ENCODE peak calls at places on chromosome 9, in ten cellular contexts. I, P, E, A, L, T, X, H, Q and G are unnamed samples.

GRCh38 chr9:136146126-136147037 is 27.7 kb upstream of the TMEM250 start:
- DNase-seq in I (no peak), P (no peak), E (no peak), A (no peak), L (no peak), T (no peak), X (no peak), H (no peak), Q (no peak), G (peak)

GRCh38 chr9:13186774-13187173 is 92.7 kb downstream of the MPDZ start:
- DNase-seq in I (no peak), P (no peak), E (no peak), A (no peak), L (no peak), T (no peak), X (no peak), H (no peak), Q (no peak), G (no peak)

GRCh38 chr9:132756214-132756799 is 86.0 kb downstream of the GTF3C4 start:
- DNase-seq in I (no peak), P (no peak), E (no peak), A (no peak), L (no peak), T (no peak), X (no peak), H (no peak), Q (no peak), G (no peak)

GRCh38 chr9:94861589-94862241 is 135.2 kb downstream of the AOPEP start:
- DNase-seq in I (no peak), P (no peak), E (no peak), A (peak), L (no peak), T (peak), X (no peak), H (no peak), Q (peak), G (no peak)

GRCh38 chr9:6680797-6681146 is 35.2 kb upstream of the GLDC start:
- DNase-seq in I (peak), P (peak), E (peak), A (no peak), L (peak), T (peak), X (no peak), H (peak), Q (peak), G (no peak)

GRCh38 chr9:100445161-100445902 is 18.4 kb downstream of the MSANTD3 start:
- DNase-seq in I (no peak), P (no peak), E (no peak), A (no peak), L (no peak), T (no peak), X (no peak), H (no peak), Q (no peak), G (no peak)

GRCh38 chr9:137146527-137146918 is 7.6 kb downstream of the GRIN1 start:
- DNase-seq in I (no peak), P (no peak), E (no peak), A (no peak), L (no peak), T (no peak), X (no peak), H (no peak), Q (no peak), G (no peak)

GRCh38 chr9:94919376-94920098 is 193.0 kb downstream of the AOPEP start:
- DNase-seq in I (no peak), P (no peak), E (no peak), A (peak), L (no peak), T (no peak), X (no peak), H (no peak), Q (peak), G (no peak)

GRCh38 chr9:122370869-122371467 is at the start of gene PTGS1:
- DNase-seq in I (peak), P (peak), E (peak), A (no peak), L (peak), T (no peak), X (no peak), H (peak), Q (no peak), G (no peak)

GRCh38 chr9:113738898-113739604 is 137.1 kb upstream of the ZNF618 start:
- DNase-seq in I (no peak), P (peak), E (no peak), A (no peak), L (no peak), T (no peak), X (no peak), H (no peak), Q (no peak), G (no peak)

GRCh38 chr9:95266649-95267048 is 50.9 kb downstream of the FANCC start:
- DNase-seq in I (no peak), P (no peak), E (no peak), A (no peak), L (no peak), T (no peak), X (no peak), H (no peak), Q (no peak), G (no peak)

GRCh38 chr9:108478871-108479332 is 376.9 kb downstream of the ACTL7B start:
- DNase-seq in I (no peak), P (no peak), E (no peak), A (peak), L (no peak), T (no peak), X (peak), H (no peak), Q (no peak), G (no peak)

GRCh38 chr9:4987996-4988421 is 2.9 kb downstream of the JAK2 start:
- DNase-seq in I (peak), P (peak), E (peak), A (peak), L (no peak), T (peak), X (no peak), H (peak), Q (peak), G (peak)

GRCh38 chr9:19174127-19174921 is 47.0 kb upstream of the PLIN2 start:
- DNase-seq in I (peak), P (peak), E (peak), A (peak), L (peak), T (peak), X (peak), H (peak), Q (peak), G (no peak)

GRCh38 chr9:28301281-28301680 is 728.0 kb upstream of the C9orf72 start:
- DNase-seq in I (no peak), P (no peak), E (no peak), A (no peak), L (no peak), T (no peak), X (no peak), H (no peak), Q (no peak), G (no peak)

GRCh38 chr9:90805006-90805993 is 3.7 kb downstream of the SYK start:
- DNase-seq in I (peak), P (peak), E (no peak), A (no peak), L (no peak), T (no peak), X (no peak), H (no peak), Q (no peak), G (no peak)

GRCh38 chr9:99389087-99390033 is 167.3 kb downstream of the SEC61B start:
- DNase-seq in I (no peak), P (no peak), E (no peak), A (no peak), L (no peak), T (no peak), X (no peak), H (no peak), Q (no peak), G (no peak)

GRCh38 chr9:118896356-118897000 is 472.8 kb downstream of the BRINP1 start:
- DNase-seq in I (no peak), P (peak), E (no peak), A (no peak), L (no peak), T (no peak), X (no peak), H (no peak), Q (no peak), G (no peak)

GRCh38 chr9:108416321-108416720 is 439.5 kb downstream of the ACTL7B start:
- DNase-seq in I (no peak), P (no peak), E (no peak), A (no peak), L (no peak), T (no peak), X (no peak), H (no peak), Q (no peak), G (no peak)

GRCh38 chr9:97737429-97737828 is 40.3 kb upstream of the XPA start:
- DNase-seq in I (peak), P (peak), E (no peak), A (no peak), L (no peak), T (no peak), X (no peak), H (no peak), Q (no peak), G (no peak)

GRCh38 chr9:38026840-38027527 is 42.0 kb downstream of the SHB start:
- DNase-seq in I (no peak), P (no peak), E (no peak), A (no peak), L (no peak), T (no peak), X (no peak), H (no peak), Q (no peak), G (no peak)

GRCh38 chr9:80556631-80557030 is 984.9 kb downstream of the TLE4 start:
- DNase-seq in I (no peak), P (no peak), E (no peak), A (no peak), L (no peak), T (no peak), X (no peak), H (no peak), Q (no peak), G (no peak)

GRCh38 chr9:124087226-124087625 is 75.7 kb downstream of the LHX2 start:
- DNase-seq in I (no peak), P (no peak), E (no peak), A (no peak), L (no peak), T (no peak), X (no peak), H (no peak), Q (no peak), G (no peak)

GRCh38 chr9:137745541-137745991 is 126.8 kb downstream of the EHMT1 start:
- DNase-seq in I (no peak), P (no peak), E (no peak), A (no peak), L (no peak), T (no peak), X (peak), H (no peak), Q (no peak), G (no peak)

GRCh38 chr9:130938652-130939404 is at the start of gene FIBCD1:
- DNase-seq in I (peak), P (peak), E (no peak), A (no peak), L (no peak), T (no peak), X (no peak), H (peak), Q (no peak), G (no peak)
- TF ChIP-seq CTCF in I (peak), P (peak), E (peak), A (peak), L (peak), T (no peak), X (no peak), H (peak), Q (no peak), G (peak)

GRCh38 chr9:106862946-106863740 is at the start of gene ZNF462:
- DNase-seq in I (peak), P (peak), E (no peak), A (peak), L (peak), T (peak), X (no peak), H (peak), Q (peak), G (peak)
- TF ChIP-seq CTCF in I (no peak), P (peak), E (no peak), A (no peak), L (no peak), T (peak), X (no peak), H (no peak), Q (peak), G (no peak)

DNA sequence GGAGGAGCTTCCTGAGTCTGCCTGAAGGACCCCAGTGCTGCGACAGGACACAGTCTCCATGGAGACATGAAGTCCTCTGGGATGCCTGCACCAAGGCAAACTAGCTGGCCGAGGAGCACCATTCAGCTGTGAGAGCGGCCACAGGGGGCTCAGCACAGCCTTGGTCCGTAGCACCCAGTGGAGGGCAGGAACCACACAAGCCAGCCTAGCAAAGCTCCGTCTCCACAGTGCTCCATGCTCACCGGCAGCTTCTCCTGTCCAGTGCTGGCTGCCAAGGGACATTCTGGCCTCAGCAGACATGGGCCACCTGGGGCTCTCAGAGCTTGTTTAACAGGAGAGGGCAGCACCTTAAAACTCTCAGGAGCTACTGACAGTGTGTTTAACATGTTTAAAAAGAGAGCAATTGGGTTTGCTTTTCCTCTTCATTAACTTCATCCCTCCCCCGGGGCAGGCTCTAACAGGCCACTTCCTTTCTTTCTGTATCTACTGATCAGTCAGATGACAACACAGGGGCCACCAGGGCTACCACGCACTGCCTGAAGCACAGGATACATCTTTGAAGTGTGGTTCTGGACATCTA is 57.0 kb downstream of the SECISBP2 start:
- DNase-seq in I (no peak), P (peak), E (no peak), A (no peak), L (no peak), T (no peak), X (no peak), H (no peak), Q (no peak), G (no peak)
- TF ChIP-seq CTCF in I (no peak), P (no peak), E (no peak), A (no peak), L (no peak), T (no peak), X (peak), H (no peak), Q (no peak), G (no peak)

DNA sequence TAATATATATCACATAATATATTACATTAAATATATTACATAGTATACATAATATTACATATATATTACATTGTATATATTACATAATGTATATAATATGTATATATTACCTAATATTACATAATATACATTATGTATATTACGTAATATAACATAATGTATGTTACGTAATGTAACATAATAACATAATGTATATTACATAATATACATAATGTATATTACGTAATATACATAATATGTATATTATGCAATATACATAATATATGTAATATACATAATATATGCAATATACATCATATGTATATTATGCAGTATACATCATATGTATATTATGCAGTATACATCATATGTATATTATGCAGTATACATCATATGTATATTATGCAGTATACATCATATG is 19.1 kb downstream of the CYLC2 start:
- DNase-seq in I (no peak), P (no peak), E (no peak), A (no peak), L (no peak), T (no peak), X (no peak), H (no peak), Q (no peak), G (no peak)
- TF ChIP-seq CTCF in I (no peak), P (no peak), E (no peak), A (no peak), L (no peak), T (no peak), X (no peak), H (no peak), Q (no peak), G (no peak)